ENCODE peak calls at places on chromosomes 11 and 22, in ten cellular contexts. Q is A549, Z is NCI-H774, P is GM04503, W is nucleus accumbens, D is HCEC 1CT, B is H7, M is COR-L47, F is upper lobe of right lung, N is right lobe of liver. G is an unnamed sample.

GRCh38 chr11:88552377-88553029 is 215.0 kb upstream of the CTSC start:
- DNase-seq in Q (peak), Z (no peak), P (peak), W (no peak), D (peak), B (peak), M (no peak), F (peak), N (peak), G (no peak)

GRCh38 chr11:17391493-17392355 is 3.3 kb upstream of the KCNJ11 start:
- DNase-seq in Q (no peak), Z (peak), P (no peak), W (no peak), D (no peak), B (peak), M (peak), F (no peak), N (no peak), G (no peak)

GRCh38 chr11:112961146-112961668 is at the start of gene NCAM1:
- DNase-seq in Q (peak), Z (peak), P (peak), W (peak), D (peak), B (peak), M (peak), F (peak), N (peak), G (no peak)

GRCh38 chr11:61111786-61112517 is 9.7 kb downstream of the CD5 start:
- DNase-seq in Q (no peak), Z (no peak), P (no peak), W (no peak), D (no peak), B (peak), M (no peak), F (no peak), N (no peak), G (no peak)

GRCh38 chr11:15969281-15969680 is 387.1 kb downstream of the SOX6 start:
- DNase-seq in Q (peak), Z (peak), P (peak), W (no peak), D (peak), B (no peak), M (no peak), F (no peak), N (peak), G (peak)

GRCh38 chr11:126149759-126150236 is 61.7 kb downstream of the RPUSD4 start:
- DNase-seq in Q (no peak), Z (no peak), P (no peak), W (no peak), D (no peak), B (peak), M (no peak), F (no peak), N (no peak), G (no peak)

GRCh38 chr11:130102457-130103249 is 33.0 kb downstream of the APLP2 start:
- DNase-seq in Q (no peak), Z (no peak), P (no peak), W (no peak), D (no peak), B (no peak), M (no peak), F (no peak), N (no peak), G (no peak)

GRCh38 chr11:57547854-57548377 is 10.5 kb downstream of the SMTNL1 start:
- DNase-seq in Q (no peak), Z (no peak), P (no peak), W (no peak), D (no peak), B (no peak), M (no peak), F (no peak), N (no peak), G (no peak)

GRCh38 chr11:502288-503178 is 4.5 kb downstream of the RNH1 start:
- DNase-seq in Q (no peak), Z (no peak), P (no peak), W (no peak), D (no peak), B (peak), M (no peak), F (no peak), N (no peak), G (no peak)

GRCh38 chr11:118679483-118679882 is at the start of gene TREH:
- DNase-seq in Q (no peak), Z (no peak), P (no peak), W (no peak), D (no peak), B (no peak), M (no peak), F (peak), N (peak), G (no peak)

GRCh38 chr22:30160926-30161546 is 80.8 kb downstream of the HORMAD2 start:
- DNase-seq in Q (no peak), Z (no peak), P (no peak), W (no peak), D (no peak), B (no peak), M (no peak), F (no peak), N (no peak), G (no peak)

GRCh38 chr11:88818978-88819377 is 246.8 kb downstream of the GRM5 start:
- DNase-seq in Q (no peak), Z (no peak), P (no peak), W (no peak), D (no peak), B (no peak), M (no peak), F (no peak), N (no peak), G (no peak)

GRCh38 chr11:118002010-118002540 is 15.9 kb downstream of the IL10RA start:
- DNase-seq in Q (no peak), Z (no peak), P (no peak), W (no peak), D (no peak), B (no peak), M (no peak), F (no peak), N (no peak), G (no peak)

GRCh38 chr11:68839953-68840641 is 1.6 kb downstream of the CPT1A start:
- DNase-seq in Q (no peak), Z (no peak), P (no peak), W (no peak), D (no peak), B (peak), M (no peak), F (no peak), N (no peak), G (no peak)

GRCh38 chr11:19437760-19438159 is 197.0 kb upstream of the E2F8 start:
- DNase-seq in Q (peak), Z (no peak), P (peak), W (no peak), D (peak), B (no peak), M (no peak), F (no peak), N (no peak), G (peak)

GRCh38 chr11:132858203-132858602 is 674.1 kb downstream of the OPCML start:
- DNase-seq in Q (peak), Z (no peak), P (no peak), W (no peak), D (no peak), B (peak), M (no peak), F (no peak), N (no peak), G (no peak)

GRCh38 chr11:1230121-1230455 is 7.2 kb downstream of the MUC5B start:
- DNase-seq in Q (no peak), Z (no peak), P (no peak), W (no peak), D (no peak), B (no peak), M (no peak), F (peak), N (peak), G (no peak)

GRCh38 chr22:30860176-30861105 is 108.1 kb downstream of the MORC2 start:
- DNase-seq in Q (no peak), Z (no peak), P (no peak), W (no peak), D (no peak), B (peak), M (no peak), F (peak), N (no peak), G (no peak)

GRCh38 chr22:43136255-43136654 is 6.9 kb downstream of the MCAT start:
- DNase-seq in Q (peak), Z (no peak), P (no peak), W (no peak), D (no peak), B (peak), M (peak), F (no peak), N (peak), G (no peak)

GRCh38 chr22:29306830-29307657 is 594 bp downstream of the GAS2L1 start:
- DNase-seq in Q (peak), Z (no peak), P (no peak), W (no peak), D (peak), B (peak), M (peak), F (peak), N (peak), G (no peak)

GRCh38 chr22:27405672-27406388 is 395.7 kb downstream of the MN1 start:
- DNase-seq in Q (peak), Z (no peak), P (no peak), W (no peak), D (peak), B (peak), M (no peak), F (peak), N (peak), G (no peak)

GRCh38 chr11:102516179-102516578 is 14.4 kb downstream of the MMP7 start:
- DNase-seq in Q (no peak), Z (no peak), P (no peak), W (no peak), D (no peak), B (no peak), M (no peak), F (no peak), N (no peak), G (no peak)

GRCh38 chr11:101003468-101003867 is 126.1 kb downstream of the PGR start:
- DNase-seq in Q (peak), Z (no peak), P (no peak), W (no peak), D (peak), B (no peak), M (no peak), F (no peak), N (no peak), G (no peak)

GRCh38 chr11:13011366-13012036 is 2.4 kb downstream of the RASSF10 start:
- DNase-seq in Q (no peak), Z (no peak), P (no peak), W (no peak), D (no peak), B (no peak), M (no peak), F (no peak), N (no peak), G (no peak)

GRCh38 chr22:26139320-26139719 is 29.9 kb upstream of the SEZ6L start:
- DNase-seq in Q (no peak), Z (no peak), P (no peak), W (no peak), D (no peak), B (no peak), M (peak), F (no peak), N (no peak), G (no peak)

GRCh38 chr11:19187101-19187500 is 14.7 kb downstream of the CSRP3 start:
- DNase-seq in Q (no peak), Z (no peak), P (peak), W (no peak), D (peak), B (no peak), M (no peak), F (no peak), N (no peak), G (peak)

GRCh38 chr22:19816372-19817119 is 38.1 kb downstream of the GNB1L start:
- DNase-seq in Q (no peak), Z (no peak), P (no peak), W (no peak), D (no peak), B (no peak), M (no peak), F (no peak), N (peak), G (no peak)

GRCh38 chr11:70710192-70710965 is 312.1 kb downstream of the CTTN start:
- DNase-seq in Q (no peak), Z (no peak), P (no peak), W (no peak), D (no peak), B (peak), M (no peak), F (peak), N (no peak), G (no peak)

GRCh38 chr11:17813391-17814059 is 78.9 kb downstream of the KCNC1 start:
- DNase-seq in Q (no peak), Z (no peak), P (no peak), W (no peak), D (no peak), B (no peak), M (no peak), F (no peak), N (no peak), G (no peak)

GRCh38 chr22:42277988-42278776 is 7.7 kb upstream of the TCF20 start:
- DNase-seq in Q (no peak), Z (no peak), P (no peak), W (no peak), D (no peak), B (peak), M (peak), F (no peak), N (no peak), G (no peak)

GRCh38 chr11:60914620-60915249 is 777 bp downstream of the TMEM109 start:
- DNase-seq in Q (no peak), Z (no peak), P (no peak), W (no peak), D (peak), B (no peak), M (no peak), F (peak), N (no peak), G (no peak)

GRCh38 chr11:2884424-2884815 is 1.2 kb downstream of the CDKN1C start:
- DNase-seq in Q (no peak), Z (no peak), P (no peak), W (no peak), D (no peak), B (peak), M (no peak), F (peak), N (no peak), G (no peak)

G was measured in AG04449.